ENCODE peak calls at places on chromosomes 3 and 15, in nine cellular contexts. One of them, this sample, is unnamed.

GRCh38 chr3:190941694-190942280 is 79.3 kb upstream of the GMNC start:
- DNase-seq in esophagus muscularis mucosa: no peak
- DNase-seq in GM06990: no peak
- DNase-seq in Panc1: no peak
- DNase-seq in astrocyte of the spinal cord: no peak
- DNase-seq in mammary epithelial cell: no peak
- DNase-seq in fibroblast of mammary gland: no peak
- DNase-seq in esophagus squamous epithelium: no peak
- DNase-seq in left ventricle myocardium inferior: no peak
- DNase-seq in this sample: no peak

GRCh38 chr3:189123595-189124387 is 48.0 kb upstream of the TPRG1 start:
- DNase-seq in esophagus muscularis mucosa: peak
- DNase-seq in GM06990: no peak
- DNase-seq in Panc1: no peak
- DNase-seq in astrocyte of the spinal cord: no peak
- DNase-seq in mammary epithelial cell: no peak
- DNase-seq in fibroblast of mammary gland: no peak
- DNase-seq in esophagus squamous epithelium: no peak
- DNase-seq in left ventricle myocardium inferior: peak
- DNase-seq in this sample: no peak

GRCh38 chr15:54518145-54518941 is 540.1 kb downstream of the UNC13C start:
- DNase-seq in esophagus muscularis mucosa: no peak
- DNase-seq in GM06990: peak
- DNase-seq in Panc1: no peak
- DNase-seq in astrocyte of the spinal cord: no peak
- DNase-seq in mammary epithelial cell: no peak
- DNase-seq in fibroblast of mammary gland: no peak
- DNase-seq in esophagus squamous epithelium: no peak
- DNase-seq in left ventricle myocardium inferior: no peak
- DNase-seq in this sample: no peak

GRCh38 chr15:43488790-43489585 is 4.0 kb downstream of the TP53BP1 start:
- DNase-seq in esophagus muscularis mucosa: no peak
- DNase-seq in GM06990: no peak
- DNase-seq in Panc1: no peak
- DNase-seq in astrocyte of the spinal cord: no peak
- DNase-seq in mammary epithelial cell: no peak
- DNase-seq in fibroblast of mammary gland: no peak
- DNase-seq in esophagus squamous epithelium: no peak
- DNase-seq in left ventricle myocardium inferior: no peak
- DNase-seq in this sample: no peak

GRCh38 chr3:172824229-172824628 is 73.7 kb downstream of the ECT2 start:
- DNase-seq in esophagus muscularis mucosa: no peak
- DNase-seq in GM06990: no peak
- DNase-seq in Panc1: no peak
- DNase-seq in astrocyte of the spinal cord: no peak
- DNase-seq in mammary epithelial cell: no peak
- DNase-seq in fibroblast of mammary gland: no peak
- DNase-seq in esophagus squamous epithelium: no peak
- DNase-seq in left ventricle myocardium inferior: no peak
- DNase-seq in this sample: no peak

GRCh38 chr3:31077021-31077601 is 182.7 kb upstream of the GADL1 start:
- DNase-seq in esophagus muscularis mucosa: no peak
- DNase-seq in GM06990: peak
- DNase-seq in Panc1: peak
- DNase-seq in astrocyte of the spinal cord: peak
- DNase-seq in mammary epithelial cell: peak
- DNase-seq in fibroblast of mammary gland: peak
- DNase-seq in esophagus squamous epithelium: no peak
- DNase-seq in left ventricle myocardium inferior: no peak
- DNase-seq in this sample: peak

GRCh38 chr3:119810018-119810435 is 28.1 kb downstream of the NR1I2 start:
- DNase-seq in esophagus muscularis mucosa: no peak
- DNase-seq in GM06990: peak
- DNase-seq in Panc1: no peak
- DNase-seq in astrocyte of the spinal cord: peak
- DNase-seq in mammary epithelial cell: peak
- DNase-seq in fibroblast of mammary gland: peak
- DNase-seq in esophagus squamous epithelium: peak
- DNase-seq in left ventricle myocardium inferior: peak
- DNase-seq in this sample: peak

GRCh38 chr15:75191235-75191634 is 10.4 kb upstream of the C15orf39 start:
- DNase-seq in esophagus muscularis mucosa: no peak
- DNase-seq in GM06990: no peak
- DNase-seq in Panc1: no peak
- DNase-seq in astrocyte of the spinal cord: no peak
- DNase-seq in mammary epithelial cell: no peak
- DNase-seq in fibroblast of mammary gland: no peak
- DNase-seq in esophagus squamous epithelium: no peak
- DNase-seq in left ventricle myocardium inferior: no peak
- DNase-seq in this sample: no peak

GRCh38 chr3:190429681-190430080 is 20.0 kb downstream of the TMEM207 start:
- DNase-seq in esophagus muscularis mucosa: no peak
- DNase-seq in GM06990: no peak
- DNase-seq in Panc1: no peak
- DNase-seq in astrocyte of the spinal cord: peak
- DNase-seq in mammary epithelial cell: peak
- DNase-seq in fibroblast of mammary gland: peak
- DNase-seq in esophagus squamous epithelium: no peak
- DNase-seq in left ventricle myocardium inferior: no peak
- DNase-seq in this sample: peak

GRCh38 chr15:82540984-82541431 is 751 bp upstream of the RPS17 start:
- DNase-seq in esophagus muscularis mucosa: no peak
- DNase-seq in GM06990: no peak
- DNase-seq in Panc1: no peak
- DNase-seq in astrocyte of the spinal cord: no peak
- DNase-seq in mammary epithelial cell: peak
- DNase-seq in fibroblast of mammary gland: peak
- DNase-seq in esophagus squamous epithelium: no peak
- DNase-seq in left ventricle myocardium inferior: no peak
- DNase-seq in this sample: no peak

GRCh38 chr15:59349715-59350420 is 22.8 kb downstream of the MYO1E start:
- DNase-seq in esophagus muscularis mucosa: no peak
- DNase-seq in GM06990: no peak
- DNase-seq in Panc1: peak
- DNase-seq in astrocyte of the spinal cord: peak
- DNase-seq in mammary epithelial cell: peak
- DNase-seq in fibroblast of mammary gland: peak
- DNase-seq in esophagus squamous epithelium: no peak
- DNase-seq in left ventricle myocardium inferior: no peak
- DNase-seq in this sample: peak

DNA sequence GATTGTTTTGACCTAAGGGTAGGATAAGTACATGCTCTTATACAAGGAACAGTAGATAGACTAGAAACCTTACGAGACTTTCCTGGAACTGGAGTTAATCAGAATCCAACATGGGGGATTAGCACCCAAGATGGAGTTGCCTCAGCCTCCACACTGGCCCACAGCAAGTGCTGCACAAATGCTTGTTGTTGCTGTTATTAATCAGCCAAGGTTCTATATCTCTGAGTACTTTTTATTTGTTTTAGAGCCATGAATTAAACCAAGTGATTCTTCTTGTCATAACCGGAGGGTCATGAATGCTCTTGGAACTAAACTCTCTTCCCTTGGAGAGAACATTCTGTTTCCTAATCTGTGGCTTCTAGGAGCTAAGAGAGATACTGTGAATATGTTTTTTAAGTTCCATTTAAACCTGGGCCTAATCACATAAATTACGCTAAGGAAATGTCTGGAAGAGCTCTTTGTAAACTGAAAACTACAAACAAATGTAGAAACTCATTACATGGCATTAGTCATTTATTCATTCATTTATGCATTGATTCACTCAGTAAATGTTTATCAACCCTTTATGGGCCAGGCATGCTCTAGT is 5.7 kb upstream of the IL16 start:
- DNase-seq in esophagus muscularis mucosa: no peak
- DNase-seq in GM06990: no peak
- DNase-seq in Panc1: no peak
- DNase-seq in astrocyte of the spinal cord: no peak
- DNase-seq in mammary epithelial cell: no peak
- DNase-seq in fibroblast of mammary gland: peak
- DNase-seq in esophagus squamous epithelium: no peak
- DNase-seq in left ventricle myocardium inferior: no peak
- DNase-seq in this sample: peak
- H3K4me3 ChIP-seq in esophagus muscularis mucosa: no peak
- H3K4me3 ChIP-seq in GM06990: no peak
- H3K4me3 ChIP-seq in Panc1: no peak
- H3K4me3 ChIP-seq in astrocyte of the spinal cord: no peak
- H3K4me3 ChIP-seq in mammary epithelial cell: no peak
- H3K4me3 ChIP-seq in fibroblast of mammary gland: no peak
- H3K4me3 ChIP-seq in esophagus squamous epithelium: no peak
- H3K4me3 ChIP-seq in left ventricle myocardium inferior: no peak
- H3K4me3 ChIP-seq in this sample: no peak

DNA sequence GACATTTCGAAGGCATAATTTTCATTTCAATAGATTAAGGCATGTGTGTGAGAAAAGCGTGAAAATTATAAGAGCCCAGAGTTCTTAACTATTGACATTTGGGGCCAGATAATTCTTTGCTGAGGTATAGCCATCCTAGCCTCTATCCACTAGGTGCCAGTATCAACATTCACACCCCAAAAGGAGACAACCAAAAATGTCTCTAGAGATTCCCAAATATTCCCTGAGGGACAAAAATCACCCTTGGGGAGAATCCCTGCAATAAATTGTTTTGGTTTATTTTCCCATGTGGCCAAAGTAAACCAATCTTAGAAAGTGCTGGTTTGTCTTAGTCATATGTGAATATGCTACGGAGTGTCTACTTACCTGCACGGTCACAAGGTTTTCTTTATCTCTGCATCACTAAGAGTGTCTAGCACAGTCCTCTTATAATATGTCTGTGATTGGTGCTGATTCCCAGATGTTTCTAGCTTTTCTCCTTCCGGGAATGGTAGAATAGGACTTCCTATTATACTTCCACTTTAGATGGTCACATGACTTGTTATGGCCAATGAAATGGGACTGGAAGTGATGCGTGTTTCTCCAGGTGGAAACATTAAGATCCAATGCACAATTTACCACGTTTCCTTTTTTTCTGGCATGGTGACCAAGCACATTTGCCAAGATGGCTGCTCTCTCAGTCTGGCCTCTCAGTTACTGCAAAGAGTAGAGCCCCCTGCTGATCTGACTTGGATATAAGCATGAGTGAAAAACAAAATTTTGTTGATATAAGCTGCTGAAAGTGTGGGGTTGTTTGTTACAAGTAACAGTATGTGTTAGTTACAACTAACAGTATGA is 8.0 kb upstream of the KBTBD8 start:
- DNase-seq in esophagus muscularis mucosa: no peak
- DNase-seq in GM06990: no peak
- DNase-seq in Panc1: no peak
- DNase-seq in astrocyte of the spinal cord: no peak
- DNase-seq in mammary epithelial cell: no peak
- DNase-seq in fibroblast of mammary gland: peak
- DNase-seq in esophagus squamous epithelium: no peak
- DNase-seq in left ventricle myocardium inferior: no peak
- DNase-seq in this sample: no peak
- TF ChIP-seq CTCF in esophagus muscularis mucosa: peak
- TF ChIP-seq CTCF in GM06990: peak
- TF ChIP-seq CTCF in Panc1: peak
- TF ChIP-seq CTCF in astrocyte of the spinal cord: peak
- TF ChIP-seq CTCF in mammary epithelial cell: peak
- TF ChIP-seq CTCF in fibroblast of mammary gland: peak
- TF ChIP-seq CTCF in esophagus squamous epithelium: no peak
- TF ChIP-seq CTCF in left ventricle myocardium inferior: peak
- TF ChIP-seq CTCF in this sample: peak

GRCh38 chr15:91980502-91981267 is 127.2 kb downstream of the SLCO3A1 start:
- DNase-seq in esophagus muscularis mucosa: no peak
- DNase-seq in GM06990: no peak
- DNase-seq in Panc1: no peak
- DNase-seq in astrocyte of the spinal cord: no peak
- DNase-seq in mammary epithelial cell: no peak
- DNase-seq in fibroblast of mammary gland: no peak
- DNase-seq in esophagus squamous epithelium: no peak
- DNase-seq in left ventricle myocardium inferior: no peak
- DNase-seq in this sample: no peak
- H3K4me3 ChIP-seq in esophagus muscularis mucosa: no peak
- H3K4me3 ChIP-seq in GM06990: no peak
- H3K4me3 ChIP-seq in Panc1: no peak
- H3K4me3 ChIP-seq in astrocyte of the spinal cord: no peak
- H3K4me3 ChIP-seq in mammary epithelial cell: no peak
- H3K4me3 ChIP-seq in fibroblast of mammary gland: no peak
- H3K4me3 ChIP-seq in esophagus squamous epithelium: no peak
- H3K4me3 ChIP-seq in left ventricle myocardium inferior: peak
- H3K4me3 ChIP-seq in this sample: no peak

GRCh38 chr15:40105517-40106202 is 3.0 kb downstream of the BMF start:
- DNase-seq in esophagus muscularis mucosa: no peak
- DNase-seq in GM06990: peak
- DNase-seq in Panc1: no peak
- DNase-seq in astrocyte of the spinal cord: no peak
- DNase-seq in mammary epithelial cell: no peak
- DNase-seq in fibroblast of mammary gland: no peak
- DNase-seq in esophagus squamous epithelium: no peak
- DNase-seq in left ventricle myocardium inferior: no peak
- DNase-seq in this sample: no peak

GRCh38 chr15:40108061-40108854 is 421 bp downstream of the BMF start:
- DNase-seq in esophagus muscularis mucosa: no peak
- DNase-seq in GM06990: peak
- DNase-seq in Panc1: no peak
- DNase-seq in astrocyte of the spinal cord: peak
- DNase-seq in mammary epithelial cell: peak
- DNase-seq in fibroblast of mammary gland: peak
- DNase-seq in esophagus squamous epithelium: no peak
- DNase-seq in left ventricle myocardium inferior: peak
- DNase-seq in this sample: peak

GRCh38 chr15:40104865-40105516 is 3.7 kb downstream of the BMF start:
- DNase-seq in esophagus muscularis mucosa: peak
- DNase-seq in GM06990: peak
- DNase-seq in Panc1: no peak
- DNase-seq in astrocyte of the spinal cord: peak
- DNase-seq in mammary epithelial cell: peak
- DNase-seq in fibroblast of mammary gland: peak
- DNase-seq in esophagus squamous epithelium: no peak
- DNase-seq in left ventricle myocardium inferior: peak
- DNase-seq in this sample: peak

GRCh38 chr15:40104296-40104864 is 4.3 kb downstream of the BMF start:
- DNase-seq in esophagus muscularis mucosa: no peak
- DNase-seq in GM06990: no peak
- DNase-seq in Panc1: no peak
- DNase-seq in astrocyte of the spinal cord: no peak
- DNase-seq in mammary epithelial cell: no peak
- DNase-seq in fibroblast of mammary gland: no peak
- DNase-seq in esophagus squamous epithelium: no peak
- DNase-seq in left ventricle myocardium inferior: no peak
- DNase-seq in this sample: no peak

GRCh38 chr15:40106203-40107161 is 2.2 kb downstream of the BMF start:
- DNase-seq in esophagus muscularis mucosa: no peak
- DNase-seq in GM06990: peak
- DNase-seq in Panc1: no peak
- DNase-seq in astrocyte of the spinal cord: peak
- DNase-seq in mammary epithelial cell: peak
- DNase-seq in fibroblast of mammary gland: peak
- DNase-seq in esophagus squamous epithelium: no peak
- DNase-seq in left ventricle myocardium inferior: peak
- DNase-seq in this sample: peak
- TF ChIP-seq CTCF in esophagus muscularis mucosa: no peak
- TF ChIP-seq CTCF in GM06990: peak
- TF ChIP-seq CTCF in Panc1: peak
- TF ChIP-seq CTCF in astrocyte of the spinal cord: no peak
- TF ChIP-seq CTCF in mammary epithelial cell: no peak
- TF ChIP-seq CTCF in fibroblast of mammary gland: no peak
- TF ChIP-seq CTCF in esophagus squamous epithelium: no peak
- TF ChIP-seq CTCF in left ventricle myocardium inferior: no peak
- TF ChIP-seq CTCF in this sample: peak

This sample was measured in AG10803.